ENCODE peak calls at places on chromosome 13, in ten cellular contexts. P is adrenal gland, V is neural progenitor cell, F is AG10803, Q is dorsolateral prefrontal cortex, D is upper lobe of left lung, B is prostate gland, U is tibial nerve, W is HCT116, K is BE2C. J is an unnamed sample.
A peak's percentile ranks its signal among the peaks of the same experiment; 100 is the strongest.

GRCh38 chr13:114025432-114026127 is 51.7 kb upstream of the C13orf46 start:
- DNase-seq in P (no peak), V (peak; percentile 38), F (peak; percentile 75), Q (no peak), D (no peak), B (no peak), U (no peak), W (no peak), K (peak; percentile 65), J (peak; percentile 27)

GRCh38 chr13:106521101-106521799 is 14.2 kb downstream of the EFNB2 start:
- DNase-seq in P (no peak), V (no peak), F (no peak), Q (no peak), D (no peak), B (no peak), U (no peak), W (no peak), K (no peak), J (no peak)

GRCh38 chr13:49366841-49367240 is 77.0 kb downstream of the CAB39L start:
- DNase-seq in P (no peak), V (no peak), F (peak; percentile 80), Q (no peak), D (no peak), B (no peak), U (no peak), W (no peak), K (no peak), J (no peak)

GRCh38 chr13:105403065-105403464 is 1132.4 kb downstream of the EFNB2 start:
- DNase-seq in P (no peak), V (no peak), F (no peak), Q (no peak), D (no peak), B (no peak), U (no peak), W (no peak), K (no peak), J (no peak)

GRCh38 chr13:99285432-99286182 is 21.6 kb downstream of the GPR183 start:
- DNase-seq in P (peak; percentile 32), V (no peak), F (no peak), Q (no peak), D (no peak), B (no peak), U (no peak), W (no peak), K (no peak), J (no peak)

GRCh38 chr13:23510544-23510916 is 59.7 kb upstream of the TNFRSF19 start:
- DNase-seq in P (no peak), V (no peak), F (peak; percentile 81), Q (no peak), D (no peak), B (no peak), U (no peak), W (no peak), K (no peak), J (no peak)

GRCh38 chr13:109572389-109572788 is 214.0 kb downstream of the IRS2 start:
- DNase-seq in P (no peak), V (no peak), F (no peak), Q (no peak), D (no peak), B (no peak), U (no peak), W (no peak), K (no peak), J (no peak)

GRCh38 chr13:76884167-76884566 is 2.0 kb downstream of the KCTD12 start:
- DNase-seq in P (peak; percentile 43), V (peak; percentile 49), F (peak; percentile 42), Q (peak; percentile 42), D (peak; percentile 64), B (no peak), U (peak; percentile 18), W (no peak), K (peak; percentile 61), J (peak; percentile 22)

GRCh38 chr13:51605698-51606097 is 21.4 kb downstream of the WDFY2 start:
- DNase-seq in P (no peak), V (no peak), F (no peak), Q (no peak), D (no peak), B (no peak), U (no peak), W (no peak), K (no peak), J (no peak)

GRCh38 chr13:31731923-31732322 is 7.4 kb upstream of the RXFP2 start:
- DNase-seq in P (no peak), V (no peak), F (no peak), Q (no peak), D (no peak), B (no peak), U (no peak), W (no peak), K (no peak), J (peak; percentile 69)

GRCh38 chr13:19817106-19817505 is 34.4 kb upstream of the PSPC1 start:
- DNase-seq in P (no peak), V (no peak), F (no peak), Q (no peak), D (no peak), B (no peak), U (no peak), W (no peak), K (no peak), J (no peak)

GRCh38 chr13:42649761-42650289 is 75.9 kb downstream of the TNFSF11 start:
- DNase-seq in P (no peak), V (no peak), F (no peak), Q (no peak), D (no peak), B (no peak), U (no peak), W (no peak), K (peak; percentile 10), J (no peak)

GRCh38 chr13:63948045-63948444 is 2532.4 kb upstream of the PCDH20 start:
- DNase-seq in P (no peak), V (no peak), F (no peak), Q (no peak), D (no peak), B (no peak), U (no peak), W (no peak), K (no peak), J (no peak)

GRCh38 chr13:50106559-50106958 is 91.3 kb downstream of the KCNRG start:
- DNase-seq in P (no peak), V (no peak), F (no peak), Q (no peak), D (no peak), B (no peak), U (no peak), W (no peak), K (no peak), J (no peak)

GRCh38 chr13:73972503-73972902 is 161.7 kb downstream of the KLF12 start:
- DNase-seq in P (no peak), V (no peak), F (no peak), Q (no peak), D (no peak), B (no peak), U (no peak), W (no peak), K (no peak), J (no peak)
- TF ChIP-seq CTCF in P (no peak), V (no peak), F (no peak), Q (no peak), D (no peak), B (no peak), U (no peak), W (no peak), K (no peak), J (no peak)

DNA sequence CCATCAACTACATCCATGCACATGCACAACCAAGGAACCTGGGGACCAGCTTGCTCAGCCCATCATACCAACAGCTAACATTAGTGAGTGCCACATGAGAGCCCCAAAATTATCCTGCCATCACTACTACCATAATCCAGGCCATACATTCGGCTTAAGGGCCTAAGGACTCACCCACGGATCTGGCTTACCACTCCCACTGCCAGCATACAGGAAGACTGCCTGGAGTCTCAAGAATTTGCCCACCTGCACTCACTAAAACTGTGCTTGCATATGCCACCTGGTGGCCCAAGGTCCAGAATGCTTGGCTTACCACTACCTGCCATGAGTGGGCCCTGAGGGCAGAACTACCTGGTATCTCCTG is 1562.9 kb upstream of the PRR20A start:
- DNase-seq in P (no peak), V (no peak), F (no peak), Q (no peak), D (no peak), B (no peak), U (no peak), W (no peak), K (no peak), J (no peak)
- H3K4me3 ChIP-seq in P (no peak overlapping the region), V (no peak overlapping the region), F (no peak overlapping the region), Q (no peak overlapping the region), D (no peak overlapping the region), B (no peak overlapping the region), U (no peak overlapping the region), W (no peak overlapping the region), K (no peak overlapping the region), J (no peak overlapping the region)

GRCh38 chr13:60574706-60575105 is 177.7 kb downstream of the TDRD3 start:
- DNase-seq in P (no peak), V (no peak), F (no peak), Q (no peak), D (no peak), B (no peak), U (no peak), W (no peak), K (no peak), J (no peak)

GRCh38 chr13:60572003-60572792 is 175.2 kb downstream of the TDRD3 start:
- DNase-seq in P (peak; percentile 23), V (peak; percentile 20), F (peak; percentile 42), Q (no peak), D (no peak), B (no peak), U (no peak), W (no peak), K (no peak), J (peak; percentile 25)

GRCh38 chr13:60571571-60571970 is 174.6 kb downstream of the TDRD3 start:
- DNase-seq in P (no peak), V (no peak), F (no peak), Q (no peak), D (no peak), B (no peak), U (no peak), W (no peak), K (no peak), J (no peak)

GRCh38 chr13:60577761-60578160 is 180.7 kb downstream of the TDRD3 start:
- DNase-seq in P (no peak), V (no peak), F (no peak), Q (no peak), D (no peak), B (no peak), U (no peak), W (no peak), K (no peak), J (no peak)

DNA sequence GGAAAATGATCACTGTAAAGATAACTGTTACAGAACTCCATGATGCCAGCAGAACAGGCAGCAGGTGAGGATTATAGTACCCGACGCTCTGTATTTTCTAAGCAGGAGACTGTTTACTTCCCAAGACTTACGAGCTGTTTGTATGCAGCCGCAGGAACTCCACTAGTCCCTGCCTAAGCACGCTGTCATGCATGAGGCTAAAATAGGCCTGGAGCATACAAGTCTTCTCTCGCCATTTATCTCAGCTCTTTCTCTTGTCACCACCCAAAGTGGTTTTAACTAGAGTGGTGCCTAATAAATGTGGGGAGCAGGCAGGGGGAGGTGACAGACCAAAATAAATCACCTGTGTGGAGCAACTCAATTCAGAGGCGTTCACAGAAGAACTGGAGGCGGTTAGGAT is 175.8 kb downstream of the TDRD3 start:
- DNase-seq in P (no peak), V (peak; percentile 30), F (no peak), Q (no peak), D (no peak), B (no peak), U (no peak), W (no peak), K (no peak), J (no peak)
- TF ChIP-seq CTCF in P (no peak), V (no peak), F (no peak), Q (no peak), D (no peak), B (no peak), U (no peak), W (no peak), K (no peak), J (no peak)

GRCh38 chr13:78161266-78161665 is 242.6 kb upstream of the EDNRB start:
- DNase-seq in P (no peak), V (no peak), F (no peak), Q (no peak), D (no peak), B (no peak), U (no peak), W (no peak), K (no peak), J (no peak)
- H3K4me3 ChIP-seq in P (no peak overlapping the region), V (no peak overlapping the region), F (no peak overlapping the region), Q (no peak overlapping the region), D (no peak overlapping the region), B (no peak overlapping the region), U (no peak overlapping the region), W (no peak overlapping the region), K (no peak overlapping the region), J (no peak overlapping the region)

J was measured in HFF-Myc.